ENCODE peak calls at places on chromosomes 12 and 14, in nine cellular contexts. W, J, H, Y, M, N, U, A and Q are unnamed samples. For H3K9me3, the result is how much of the 10 kb centered on the place peaks cover.

GRCh38 chr14:50941151-50941550 is 3.1 kb downstream of the PYGL start:
- DNase-seq in A (no peak), Y (peak), U (no peak), H (peak), W (no peak), J (no peak), M (no peak), N (no peak), Q (no peak)

GRCh38 chr12:13167906-13168305 is 28.6 kb upstream of the EMP1 start:
- DNase-seq in Y (no peak), M (no peak), U (peak), A (no peak), W (no peak), H (no peak), N (no peak), J (no peak), Q (no peak)

GRCh38 chr14:60632777-60633176 is 16.5 kb downstream of the SIX1 start:
- DNase-seq in U (no peak), H (no peak), A (no peak), N (no peak), J (no peak), Y (no peak), W (no peak), M (no peak), Q (no peak)

GRCh38 chr12:52521175-52521574 is 981 bp upstream of the KRT5 start:
- DNase-seq in M (peak), Y (no peak), J (no peak), A (no peak), H (no peak), U (peak), N (no peak), W (no peak), Q (no peak)

GRCh38 chr12:68007466-68007865 is 18.2 kb downstream of the IFNG-AS1 start:
- DNase-seq in J (no peak), M (no peak), Y (peak), U (no peak), N (no peak), W (no peak), H (peak), A (no peak), Q (no peak)

GRCh38 chr12:89674326-89674942 is 34.2 kb downstream of the ATP2B1 start:
- DNase-seq in W (no peak), M (no peak), U (no peak), N (no peak), H (no peak), A (no peak), Y (no peak), J (no peak), Q (no peak)

GRCh38 chr14:68814376-68815287 is 21.8 kb upstream of the ZFP36L1 start:
- DNase-seq in U (no peak), M (no peak), A (no peak), H (peak), W (no peak), J (no peak), N (peak), Y (peak), Q (peak)

GRCh38 chr14:103232831-103233319 is 101.2 kb upstream of the EIF5 start:
- DNase-seq in J (no peak), N (no peak), H (no peak), U (no peak), W (peak), A (no peak), Y (no peak), M (no peak), Q (no peak)

GRCh38 chr12:47990351-47991105 is 13.7 kb downstream of the COL2A1 start:
- DNase-seq in A (peak), U (no peak), W (no peak), N (no peak), H (peak), Y (no peak), M (no peak), J (no peak), Q (peak)

GRCh38 chr12:3600951-3601350 is 109.9 kb downstream of the PRMT8 start:
- DNase-seq in J (no peak), Y (no peak), M (no peak), A (peak), H (no peak), U (no peak), N (no peak), W (no peak), Q (no peak)

GRCh38 chr12:59980491-59980890 is 384.7 kb downstream of the SLC16A7 start:
- DNase-seq in J (no peak), W (no peak), Y (peak), N (no peak), A (no peak), H (peak), M (no peak), U (no peak), Q (no peak)

GRCh38 chr12:41286426-41286825 is 98.3 kb downstream of the PDZRN4 start:
- DNase-seq in J (no peak), U (no peak), A (no peak), N (no peak), Y (no peak), H (no peak), M (no peak), W (no peak), Q (no peak)

GRCh38 chr12:16833376-16833775 is 227.4 kb upstream of the LMO3 start:
- DNase-seq in U (no peak), Y (no peak), M (no peak), H (no peak), A (no peak), J (no peak), N (no peak), W (no peak), Q (no peak)

GRCh38 chr14:60862283-60862682 is 118.6 kb downstream of the TRMT5 start:
- DNase-seq in U (peak), W (no peak), N (peak), J (no peak), Y (no peak), A (no peak), H (no peak), M (peak), Q (no peak)

GRCh38 chr12:113683566-113683965 is 211.9 kb upstream of the LHX5 start:
- DNase-seq in A (no peak), N (no peak), H (no peak), U (no peak), M (no peak), J (no peak), Y (no peak), W (no peak), Q (no peak)

GRCh38 chr12:29563636-29564035 is 66.2 kb upstream of the OVCH1 start:
- DNase-seq in J (no peak), H (no peak), N (no peak), Y (no peak), M (no peak), W (no peak), U (no peak), A (no peak), Q (no peak)

GRCh38 chr12:49971141-49971540 is 1.6 kb upstream of the AQP6 start:
- DNase-seq in W (no peak), M (no peak), Y (no peak), H (no peak), A (peak), N (no peak), J (no peak), U (no peak), Q (no peak)

GRCh38 chr12:1619599-1619998 is 9.4 kb upstream of the WNT5B start:
- DNase-seq in N (no peak), A (peak), Y (no peak), M (no peak), J (peak), H (no peak), W (peak), U (no peak), Q (no peak)

GRCh38 chr12:113056631-113057488 is at the start of gene DTX1:
- DNase-seq in Y (peak), A (no peak), W (no peak), U (no peak), N (no peak), H (no peak), M (no peak), J (peak), Q (no peak)

GRCh38 chr14:63155511-63156189 is 48.6 kb upstream of the RHOJ start:
- DNase-seq in U (no peak), W (no peak), A (no peak), M (no peak), H (peak), N (no peak), Y (peak), J (no peak), Q (no peak)

GRCh38 chr12:79547044-79547734 is 143.6 kb downstream of the PAWR start:
- DNase-seq in A (no peak), W (no peak), U (peak), J (no peak), M (peak), N (no peak), H (peak), Y (peak), Q (no peak)

GRCh38 chr12:110073049-110073831 is 24.9 kb upstream of the C12orf76 start:
- DNase-seq in U (peak), N (peak), A (no peak), Y (peak), H (no peak), M (peak), W (no peak), J (peak), Q (no peak)

GRCh38 chr12:54759751-54760150 is 94.6 kb upstream of the MUCL1 start:
- DNase-seq in A (no peak), W (no peak), U (no peak), H (peak), M (no peak), Y (peak), N (no peak), J (no peak), Q (no peak)

GRCh38 chr14:100607611-100607956 is 20.4 kb upstream of the BEGAIN start:
- DNase-seq in W (no peak), Y (no peak), N (peak), H (no peak), J (no peak), M (no peak), A (peak), U (no peak), Q (no peak)

GRCh38 chr12:97275261-97276197 is 187.1 kb upstream of the RMST start:
- DNase-seq in U (no peak), M (no peak), N (no peak), J (no peak), Y (no peak), A (no peak), W (no peak), H (no peak), Q (no peak)

GRCh38 chr12:130704606-130705005 is 11.5 kb downstream of the RIMBP2 start:
- DNase-seq in J (no peak), Y (no peak), N (no peak), H (no peak), W (no peak), U (no peak), A (no peak), M (no peak), Q (no peak)

GRCh38 chr12:95693689-95694088 is 96.9 kb downstream of the NTN4 start:
- DNase-seq in H (no peak), N (no peak), Y (no peak), M (no peak), A (no peak), U (no peak), W (no peak), J (no peak), Q (no peak)

GRCh38 chr14:70416322-70416716 is 571 bp downstream of the SYNJ2BP start:
- DNase-seq in N (no peak), U (no peak), H (peak), A (no peak), Y (peak), M (no peak), J (no peak), W (no peak), Q (no peak)

GRCh38 chr14:102694530-102695171 is 82.6 kb upstream of the TRAF3 start:
- DNase-seq in Y (peak), M (peak), H (peak), J (no peak), A (no peak), N (peak), W (no peak), U (peak), Q (peak)

GRCh38 chr12:48813464-48814312 is 4.6 kb upstream of the CACNB3 start:
- DNase-seq in Y (no peak), H (peak), W (no peak), U (no peak), A (no peak), J (no peak), N (peak), M (no peak), Q (no peak)

GRCh38 chr14:49688701-49689030 is 652 bp upstream of the POLE2 start:
- DNase-seq in M (no peak), A (no peak), N (no peak), U (no peak), H (no peak), W (no peak), J (no peak), Y (no peak), Q (no peak)

GRCh38 chr12:127548123-127548553 is 718.8 kb upstream of the TMEM132C start:
- DNase-seq in A (no peak), M (no peak), Y (peak), H (peak), U (no peak), N (no peak), J (no peak), W (no peak), Q (no peak)

GRCh38 chr12:120725659-120726509 is at the start of gene ACADS:
- DNase-seq in A (peak), H (peak), U (peak), W (peak), J (peak), M (peak), Y (peak), N (peak), Q (peak)
- H3K4me3 ChIP-seq in A (peak), H (peak), U (peak), W (peak), J (peak), M (peak), Y (peak), N (peak), Q (peak)

DNA sequence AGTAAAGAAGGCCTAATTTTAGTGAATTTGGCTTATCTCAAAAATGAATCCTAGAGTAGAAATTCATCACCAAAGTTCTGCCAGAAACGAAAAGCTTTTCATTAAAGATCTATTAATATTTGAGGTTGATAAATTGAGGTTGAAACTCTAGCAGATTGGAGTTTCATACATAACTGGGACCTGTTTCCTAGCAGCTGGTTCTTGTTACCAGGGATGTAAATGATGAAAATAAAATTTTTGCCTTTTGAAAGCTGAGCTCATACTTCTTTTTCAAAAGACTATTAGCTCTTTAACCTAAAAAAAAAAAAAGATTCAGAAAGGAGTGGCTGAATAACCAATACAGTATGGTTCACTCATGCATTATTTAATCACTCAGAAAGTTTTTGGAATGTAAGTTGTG is 98.3 kb downstream of the PTGER2 start:
- DNase-seq in A (no peak), H (no peak), J (no peak), Y (no peak), W (no peak), M (no peak), N (no peak), U (no peak), Q (no peak)
- H3K9me3 ChIP-seq in A (under half), H (under half), J (under half), Y (under half), W (under half), M (under half), N (under half), U (under half), Q (under half)

DNA sequence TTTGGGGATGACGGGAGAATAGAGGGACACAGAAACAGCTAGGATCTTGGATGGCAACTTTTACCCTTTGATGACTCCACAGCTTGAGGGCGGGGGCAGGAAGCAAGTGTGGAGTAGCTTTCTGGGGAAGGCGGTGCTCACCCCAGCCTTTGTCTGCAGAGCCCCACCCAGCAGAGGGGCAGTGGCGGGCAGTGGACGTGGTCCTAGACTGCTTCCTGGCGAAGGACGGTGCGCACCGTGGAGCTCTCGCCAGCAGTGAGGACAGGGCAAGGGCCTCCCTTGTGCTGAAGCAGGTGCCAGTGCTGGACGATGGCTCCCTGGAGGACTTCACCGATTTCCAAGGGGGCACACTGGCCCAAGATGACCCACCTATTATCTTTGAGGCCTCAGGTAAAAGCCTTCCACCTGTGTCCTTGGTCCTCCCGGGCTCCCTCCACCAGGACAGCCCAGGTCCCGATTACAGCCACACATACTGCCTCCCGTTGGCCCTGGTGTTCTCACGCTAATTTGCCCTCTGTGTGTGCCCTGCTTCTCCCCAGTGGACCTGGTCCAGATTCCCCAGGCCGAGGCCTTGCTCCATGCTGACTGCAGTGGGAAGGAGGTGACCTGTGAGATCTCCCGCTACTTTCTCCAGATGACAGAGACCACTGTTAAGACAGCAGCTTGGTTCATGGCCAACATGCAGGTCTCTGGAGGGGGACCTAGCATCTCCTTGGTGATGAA is 1.2 kb downstream of the TAPBPL start:
- DNase-seq in A (peak), H (no peak), J (peak), U (peak), N (no peak), W (peak), Y (peak), M (peak), Q (no peak)
- H3K4me3 ChIP-seq in A (no peak), H (no peak), J (peak), U (no peak), N (peak), W (peak), Y (peak), M (peak), Q (peak)

GRCh38 chr12:121751034-121751433 is 38.5 kb downstream of the TMEM120B start:
- DNase-seq in W (no peak), H (no peak), M (no peak), J (no peak), A (no peak), Y (no peak), U (no peak), N (no peak), Q (no peak)

GRCh38 chr12:121753844-121754264 is 39.6 kb downstream of the RHOF start:
- DNase-seq in N (no peak), W (peak), Y (no peak), H (no peak), M (no peak), A (peak), J (peak), U (peak), Q (no peak)

GRCh38 chr12:121755591-121755990 is 37.9 kb downstream of the RHOF start:
- DNase-seq in N (no peak), J (no peak), U (no peak), M (no peak), A (no peak), Y (no peak), H (no peak), W (no peak), Q (no peak)

GRCh38 chr12:121751716-121752351 is 39.3 kb downstream of the TMEM120B start:
- DNase-seq in Y (no peak), W (no peak), U (no peak), H (no peak), M (no peak), A (no peak), J (no peak), N (no peak), Q (no peak)

GRCh38 chr12:121754836-121755235 is 38.7 kb downstream of the RHOF start:
- DNase-seq in J (no peak), W (no peak), M (no peak), U (no peak), Y (no peak), A (no peak), H (no peak), N (no peak), Q (no peak)
- H3K9me3 ChIP-seq in J (under half), W (under half), M (under half), U (under half), Y (under half), A (under half), H (under half), N (under half), Q (under half)

GRCh38 chr12:14563051-14563450 is 4.6 kb downstream of the PLBD1 start:
- DNase-seq in M (peak), J (no peak), H (no peak), A (no peak), N (no peak), U (no peak), Y (no peak), W (no peak), Q (no peak)

GRCh38 chr12:14561677-14562076 is 6.0 kb downstream of the PLBD1 start:
- DNase-seq in M (no peak), A (no peak), Y (no peak), W (no peak), H (no peak), U (no peak), N (no peak), J (no peak), Q (no peak)

GRCh38 chr12:14557966-14558365 is 9.7 kb downstream of the PLBD1 start:
- DNase-seq in N (no peak), J (no peak), H (no peak), U (no peak), A (no peak), Y (no peak), M (no peak), W (no peak), Q (no peak)

GRCh38 chr12:14558377-14559051 is 9.2 kb downstream of the PLBD1 start:
- DNase-seq in W (no peak), U (no peak), H (no peak), J (no peak), A (no peak), M (peak), N (no peak), Y (no peak), Q (no peak)

DNA sequence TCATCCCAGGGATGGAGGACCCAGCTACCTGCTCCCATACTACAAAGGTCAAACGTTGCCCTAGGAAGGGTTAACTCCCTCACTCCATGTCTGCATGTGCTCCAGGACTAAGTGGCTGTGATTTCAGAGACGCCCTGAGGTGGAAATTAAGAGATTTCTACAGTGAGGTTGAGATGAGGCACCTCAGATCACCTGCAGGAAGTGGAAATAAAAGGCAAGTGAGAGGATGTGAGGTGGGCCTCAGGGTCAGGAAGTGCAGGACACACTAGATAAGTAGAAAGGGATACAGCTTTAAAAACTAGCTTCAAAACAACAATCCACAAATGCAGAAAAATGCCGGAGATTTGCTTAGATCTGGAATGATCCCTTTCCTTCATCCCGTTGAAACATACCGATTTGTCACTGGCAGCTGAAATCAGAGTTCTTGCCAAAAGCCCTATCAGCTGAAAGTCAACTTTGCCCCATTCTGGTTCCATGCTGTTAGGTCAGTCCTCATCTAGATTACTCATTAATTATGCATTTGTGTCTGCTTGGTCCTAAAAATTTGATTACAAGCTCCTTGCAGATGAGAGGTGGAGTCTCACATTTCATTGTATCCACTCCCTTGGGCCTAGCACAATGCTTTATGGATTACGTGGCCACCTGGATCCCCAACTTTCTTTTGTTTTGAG is 6.6 kb downstream of the PLBD1 start:
- DNase-seq in H (no peak), W (no peak), J (no peak), A (no peak), M (no peak), Y (no peak), U (no peak), N (no peak), Q (no peak)
- H3K4me3 ChIP-seq in H (no peak), W (no peak), J (no peak), A (no peak), M (no peak), Y (no peak), U (no peak), N (no peak), Q (no peak)

GRCh38 chr12:101414533-101415119 is 7.1 kb upstream of the ARL1 start:
- DNase-seq in J (no peak), H (peak), W (no peak), Y (peak), N (peak), A (no peak), M (peak), U (peak), Q (peak)

GRCh38 chr12:101415228-101415627 is 7.7 kb upstream of the ARL1 start:
- DNase-seq in Y (no peak), A (no peak), H (no peak), M (no peak), U (no peak), J (no peak), N (no peak), W (no peak), Q (no peak)
- H3K9me3 ChIP-seq in Y (under half), A (under half), H (under half), M (under half), U (under half), J (under half), N (under half), W (under half), Q (under half)